ENCODE peak calls at places on chromosomes 16 and 17, in six cellular contexts. F is left ventricle myocardium inferior; M is transverse colon; Y is CD8-positive, alpha-beta T cell; R is body of pancreas; X is ascending aorta. Z is an unnamed sample. For H3K4me1, the result is how much of the 10 kb centered on the place peaks cover.

GRCh38 chr17:29156781-29157180 is 23.4 kb downstream of the MYO18A start:
- DNase-seq in M (no peak), R (no peak), F (no peak), Y (no peak), X (no peak), Z (no peak)

GRCh38 chr16:30567160-30567990 is 4.1 kb downstream of the ZNF688 start:
- DNase-seq in X (no peak), F (no peak), R (peak), M (no peak), Y (no peak), Z (no peak)

GRCh38 chr16:22645868-22646267 is 135.2 kb downstream of the NPIPB5 start:
- DNase-seq in R (no peak), M (no peak), Y (no peak), X (no peak), F (no peak), Z (no peak)

GRCh38 chr17:69314246-69315030 is 12.5 kb downstream of the ABCA5 start:
- DNase-seq in Y (no peak), F (no peak), R (no peak), M (no peak), X (no peak), Z (no peak)

GRCh38 chr16:27903046-27903655 is 160.4 kb downstream of the GSG1L start:
- DNase-seq in Y (no peak), R (no peak), X (no peak), F (no peak), M (no peak), Z (no peak)

GRCh38 chr17:248337-249235 is 67.1 kb upstream of the DOC2B start:
- DNase-seq in R (peak), X (peak), F (peak), Y (no peak), M (peak), Z (peak)

GRCh38 chr17:40304464-40304863 is 4.5 kb upstream of the RARA start:
- DNase-seq in R (no peak), Y (no peak), F (no peak), M (no peak), X (peak), Z (no peak)

GRCh38 chr16:29708917-29709600 is 30.1 kb downstream of the QPRT start:
- DNase-seq in Y (no peak), R (no peak), F (no peak), X (no peak), M (no peak), Z (no peak)

GRCh38 chr17:1577186-1577585 is 14.6 kb upstream of the PITPNA start:
- DNase-seq in Y (no peak), M (peak), F (peak), R (peak), X (peak), Z (peak)

GRCh38 chr16:61374071-61374470 is 662.2 kb downstream of the CDH8 start:
- DNase-seq in Y (no peak), X (no peak), F (no peak), R (no peak), M (no peak), Z (no peak)

GRCh38 chr16:29825145-29826044 is 5.1 kb downstream of the MVP start:
- DNase-seq in F (peak), X (no peak), R (no peak), Y (no peak), M (peak), Z (peak)

GRCh38 chr17:2892305-2892971 is 96.2 kb downstream of the RAP1GAP2 start:
- DNase-seq in Y (no peak), R (peak), M (peak), F (no peak), X (no peak), Z (no peak)

GRCh38 chr16:18800674-18801196 is 614 bp downstream of the ARL6IP1 start:
- DNase-seq in R (no peak), M (peak), X (no peak), F (no peak), Y (no peak), Z (peak)

GRCh38 chr16:85027349-85027967 is at the start of gene KIAA0513:
- DNase-seq in F (peak), R (peak), M (peak), X (peak), Y (peak), Z (peak)

GRCh38 chr16:22342082-22342481 is 32.3 kb downstream of the CDR2 start:
- DNase-seq in Y (no peak), M (no peak), F (no peak), R (no peak), X (no peak), Z (no peak)

GRCh38 chr16:72072514-72073342 is 9.7 kb downstream of the HPR start:
- DNase-seq in X (no peak), F (no peak), Y (no peak), M (no peak), R (peak), Z (no peak)

GRCh38 chr17:48610282-48611211 is at the start of gene HOXB7:
- DNase-seq in F (peak), X (peak), M (peak), R (no peak), Y (peak), Z (peak)

GRCh38 chr16:4487955-4488481 is 11.8 kb downstream of the HMOX2 start:
- DNase-seq in R (peak), M (no peak), F (no peak), Y (no peak), X (no peak), Z (no peak)

GRCh38 chr16:1902547-1903219 is 15.5 kb downstream of the HS3ST6 start:
- DNase-seq in F (no peak), R (no peak), X (no peak), Y (no peak), M (no peak), Z (no peak)

GRCh38 chr17:42118545-42118944 is 2.6 kb downstream of the KAT2A start:
- DNase-seq in X (no peak), R (peak), M (no peak), F (no peak), Y (no peak), Z (no peak)
- TF ChIP-seq CTCF in X (no peak), R (peak), M (peak), F (peak), Y (no peak), Z (no peak)

DNA sequence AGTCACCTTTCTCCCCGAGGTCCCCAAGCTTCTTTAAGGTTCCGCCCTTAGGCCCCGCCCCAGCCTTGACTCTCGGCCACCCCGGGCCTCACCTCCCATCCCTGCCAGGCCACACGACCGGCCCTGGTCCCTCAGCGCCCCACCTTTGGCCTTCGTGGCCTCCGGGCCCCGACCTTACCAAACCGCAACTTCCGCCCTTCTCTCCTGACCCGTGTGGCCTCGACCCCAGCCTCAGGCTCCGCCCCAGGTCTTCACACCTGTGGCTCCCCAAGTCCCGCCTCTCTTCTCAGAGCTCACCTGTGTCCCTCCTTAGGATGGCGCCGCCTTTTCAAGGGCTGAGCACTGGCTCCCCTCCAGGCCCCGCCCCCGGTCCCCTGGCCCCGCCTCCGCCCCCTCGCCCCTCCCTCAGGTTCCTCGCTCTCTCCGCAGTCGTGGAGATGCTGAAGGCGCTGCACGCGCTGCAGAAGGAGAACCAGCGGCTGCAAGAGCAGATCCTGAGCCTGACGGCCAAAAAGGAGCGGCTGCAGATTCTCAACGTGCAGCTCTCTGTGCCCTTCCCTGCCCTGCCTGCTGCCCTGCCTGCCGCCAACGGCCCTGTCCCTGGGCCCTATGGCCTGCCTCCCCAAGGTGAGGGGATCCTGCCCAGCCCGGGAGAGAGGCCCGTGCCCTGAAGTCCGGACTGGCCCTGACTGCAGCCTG is 10.0 kb upstream of the CISD3 start:
- DNase-seq in R (no peak), X (no peak), F (no peak), M (no peak), Y (no peak), Z (peak)
- H3K4me1 ChIP-seq in R (under half), X (under half), F (under half), M (under half), Y (under half), Z (under half)

DNA sequence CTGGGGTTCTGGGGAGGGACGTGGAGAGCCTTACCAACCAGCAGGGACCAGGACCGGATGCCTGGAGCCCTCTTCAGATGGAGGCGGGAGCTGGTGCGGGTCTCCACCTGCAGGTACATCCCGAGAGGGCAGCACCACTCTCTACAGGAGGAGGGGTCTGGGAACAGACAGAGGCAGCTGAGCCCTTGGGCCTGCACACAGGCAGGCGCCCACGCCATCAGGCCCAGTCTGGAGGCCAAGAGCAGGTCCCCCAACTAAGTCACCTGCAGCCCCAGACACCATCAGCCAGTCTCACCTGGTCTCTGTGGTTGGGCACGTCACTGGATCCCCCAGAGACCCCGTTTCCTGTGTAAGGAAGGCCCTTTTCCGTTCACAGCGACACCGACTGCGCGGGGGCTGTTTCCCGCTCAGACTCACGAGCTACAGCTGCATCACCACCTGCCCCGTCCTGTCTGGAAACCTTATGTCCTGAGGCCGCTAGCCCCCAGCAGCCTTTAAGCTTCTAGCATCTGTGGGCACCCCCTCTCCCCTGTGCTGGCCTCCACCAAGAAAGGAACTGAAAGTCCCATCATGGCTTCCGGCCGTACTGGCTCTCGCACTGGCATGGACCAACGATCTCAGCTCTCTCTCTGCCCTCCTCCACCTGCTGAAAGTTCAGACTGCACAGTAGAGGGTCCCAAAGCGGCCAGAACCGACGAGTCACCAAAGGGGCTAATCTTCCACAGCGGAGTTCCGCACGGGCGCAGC is 1.2 kb downstream of the CYBC1 start:
- DNase-seq in M (peak), R (peak), F (no peak), Y (peak), X (no peak), Z (peak)
- TF ChIP-seq CTCF in M (no peak), R (no peak), F (no peak), Y (no peak), X (no peak), Z (no peak)

GRCh38 chr17:50175035-50175788 is 9.4 kb downstream of the SGCA start:
- DNase-seq in X (no peak), F (no peak), R (no peak), Y (no peak), M (no peak), Z (no peak)
- H3K4me1 ChIP-seq in X (under half), F (half or more), R (under half), Y (under half), M (under half), Z (under half)

GRCh38 chr17:72219824-72220473 is 99.1 kb downstream of the SOX9 start:
- DNase-seq in F (no peak), Y (no peak), M (no peak), R (no peak), X (no peak), Z (no peak)
- TF ChIP-seq CTCF in F (no peak), Y (no peak), M (no peak), R (no peak), X (no peak), Z (no peak)